ENCODE peak calls at places on chromosomes 16 and 17, in five cellular contexts. R is IMR-90, K is mesendoderm, H is mesenchymal stem cell, N is H1. M is an unnamed sample.

GRCh38 chr16:11356573-11357331 is 11.5 kb downstream of the RMI2 start:
- DNase-seq in R (peak), H (peak), N (peak), K (peak), M (peak)

GRCh38 chr16:28882476-28883180 is 4.3 kb downstream of the ATP2A1 start:
- DNase-seq in N (no peak), H (no peak), R (no peak), K (no peak), M (no peak)

GRCh38 chr16:25030420-25031131 is 15.4 kb upstream of the ARHGAP17 start:
- DNase-seq in R (no peak), K (no peak), N (no peak), H (no peak), M (no peak)

GRCh38 chr17:50348522-50349240 is 2.8 kb downstream of the XYLT2 start:
- DNase-seq in K (no peak), H (peak), N (no peak), R (peak), M (no peak)

GRCh38 chr17:81245024-81245664 is 6.0 kb downstream of the NDUFAF8 start:
- DNase-seq in K (no peak), N (no peak), R (peak), H (no peak), M (no peak)

GRCh38 chr17:73104450-73104849 is 12.0 kb upstream of the SLC39A11 start:
- DNase-seq in H (no peak), N (no peak), R (no peak), K (no peak), M (no peak)

GRCh38 chr17:81682565-81683207 is 911 bp downstream of the ARL16 start:
- DNase-seq in H (peak), N (no peak), R (peak), K (no peak), M (no peak)

GRCh38 chr17:61285483-61286320 is 113.9 kb upstream of the TBX2 start:
- DNase-seq in N (no peak), R (peak), K (peak), H (peak), M (no peak)

GRCh38 chr16:48556913-48557351 is 53.0 kb downstream of the N4BP1 start:
- DNase-seq in N (no peak), R (peak), H (peak), K (peak), M (no peak)

GRCh38 chr17:4898927-4899326 is 409 bp upstream of the C17orf107 start:
- DNase-seq in H (no peak), R (no peak), N (no peak), K (no peak), M (no peak)

GRCh38 chr17:6713130-6713917 is at the start of gene SLC13A5:
- DNase-seq in K (peak), N (peak), R (no peak), H (peak), M (peak)
- H2BK15ac ChIP-seq in K (no peak), N (peak), R (no peak), H (peak), M (peak)

GRCh38 chr17:45313927-45314760 is 2.7 kb downstream of the MAP3K14 start:
- DNase-seq in H (no peak), N (no peak), K (no peak), R (no peak), M (no peak)

GRCh38 chr17:45312477-45313418 is 4.1 kb downstream of the MAP3K14 start:
- DNase-seq in H (peak), N (no peak), R (no peak), K (no peak), M (no peak)

GRCh38 chr17:45314761-45315549 is 1.9 kb downstream of the MAP3K14 start:
- DNase-seq in N (no peak), R (peak), K (no peak), H (no peak), M (no peak)

GRCh38 chr17:45311762-45312476 is 4.9 kb downstream of the MAP3K14 start:
- DNase-seq in H (peak), R (peak), K (peak), N (no peak), M (no peak)

GRCh38 chr17:45313419-45313771 is 3.4 kb downstream of the MAP3K14 start:
- DNase-seq in K (no peak), R (no peak), H (no peak), N (no peak), M (no peak)
- H2BK15ac ChIP-seq in K (no peak), R (peak), H (no peak), N (no peak), M (no peak)

DNA sequence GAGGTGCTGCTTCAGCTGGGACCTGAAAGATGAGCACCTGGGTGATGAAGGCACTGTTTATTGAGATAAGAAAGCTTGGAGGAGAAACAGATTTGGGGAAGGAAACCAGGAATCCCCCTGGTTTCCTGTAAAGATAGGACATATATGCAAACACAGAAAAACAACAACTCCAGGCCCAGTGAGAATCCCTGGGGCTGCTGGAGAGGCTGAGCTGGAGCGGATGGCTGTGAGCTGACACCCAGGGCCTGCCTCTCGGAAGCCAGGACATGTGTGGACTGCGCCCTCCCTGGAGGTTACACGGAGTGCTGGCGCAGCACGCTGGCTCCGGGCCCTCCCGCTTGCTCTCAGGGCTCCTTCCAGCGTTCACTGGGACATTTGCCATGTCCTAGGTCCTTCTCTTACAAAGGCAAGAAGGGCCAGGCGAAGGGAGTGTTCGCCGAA is 57.5 kb downstream of the CYB5B start:
- DNase-seq in K (peak), H (no peak), R (peak), N (no peak), M (no peak)
- H2BK15ac ChIP-seq in K (no peak), H (peak), R (peak), N (no peak), M (no peak)

GRCh38 chr17:78125976-78126894 is 2.3 kb downstream of the TMC6 start:
- DNase-seq in K (no peak), H (no peak), R (no peak), N (no peak), M (no peak)

GRCh38 chr17:78124836-78125137 is 3.8 kb downstream of the TMC6 start:
- DNase-seq in R (no peak), K (no peak), N (no peak), H (no peak), M (no peak)

GRCh38 chr17:78124081-78124835 is 4.3 kb downstream of the TMC6 start:
- DNase-seq in H (no peak), R (no peak), K (no peak), N (no peak), M (no peak)

GRCh38 chr17:78126895-78127239 is 1.7 kb downstream of the TMC6 start:
- DNase-seq in N (no peak), R (no peak), K (no peak), H (no peak), M (no peak)

GRCh38 chr17:78125138-78125913 is 3.2 kb downstream of the TMC6 start:
- DNase-seq in N (no peak), K (no peak), H (no peak), R (no peak), M (no peak)
- H2BK15ac ChIP-seq in N (no peak), K (no peak), H (no peak), R (no peak), M (peak)

GRCh38 chr17:66713533-66714042 is 121.3 kb upstream of the CACNG5 start:
- DNase-seq in R (no peak), N (no peak), H (no peak), K (no peak), M (no peak)

GRCh38 chr17:66711936-66712335 is 123.0 kb upstream of the CACNG5 start:
- DNase-seq in R (no peak), N (peak), H (no peak), K (peak), M (no peak)

GRCh38 chr17:66711403-66711802 is 123.5 kb upstream of the CACNG5 start:
- DNase-seq in K (no peak), N (no peak), R (no peak), H (no peak), M (no peak)

GRCh38 chr17:66714046-66715023 is 120.6 kb upstream of the CACNG5 start:
- DNase-seq in K (no peak), N (no peak), H (no peak), R (no peak), M (no peak)

GRCh38 chr17:66712453-66712852 is 122.5 kb upstream of the CACNG5 start:
- DNase-seq in N (no peak), H (no peak), K (no peak), R (no peak), M (no peak)
- H2BK15ac ChIP-seq in N (peak), H (no peak), K (no peak), R (no peak), M (no peak)

DNA sequence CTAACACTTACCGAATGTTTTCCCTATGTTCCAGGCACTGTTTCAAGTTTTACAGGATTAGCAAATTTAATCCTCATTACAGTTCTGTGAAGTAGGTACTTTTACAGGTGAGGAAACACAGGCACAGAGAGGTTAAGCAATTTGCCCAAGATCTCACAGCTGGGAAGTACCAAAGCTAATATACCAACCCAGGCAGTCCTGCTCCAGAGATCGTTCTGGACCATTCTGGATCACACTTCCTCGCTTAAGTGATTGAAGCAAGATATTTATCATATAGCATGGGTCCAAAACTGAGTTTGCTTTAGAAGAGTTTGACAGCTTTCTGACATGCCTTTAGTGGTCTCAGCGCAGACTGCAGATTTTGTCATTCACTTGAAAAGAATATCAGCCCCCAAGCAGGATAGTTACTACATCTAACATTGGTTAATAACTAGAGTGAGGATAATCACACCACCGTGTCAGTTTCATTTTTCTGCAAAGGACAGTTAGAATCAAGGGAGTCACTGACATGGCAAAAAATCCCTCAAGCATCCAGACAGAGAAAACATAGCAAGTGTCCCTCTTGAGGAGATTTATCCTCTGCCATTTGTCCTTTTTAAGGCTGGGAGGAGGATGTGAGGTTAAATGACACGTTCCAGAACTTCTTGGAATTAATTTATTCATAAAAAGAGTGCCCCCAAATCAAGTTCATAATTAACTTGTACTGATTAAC is 5.1 kb downstream of the HS3ST3B1 start:
- DNase-seq in R (no peak), N (no peak), H (peak), K (no peak), M (no peak)
- H2BK15ac ChIP-seq in R (peak), N (no peak), H (no peak), K (no peak), M (no peak)

GRCh38 chr16:714079-714478 is 839 bp upstream of the METRN start:
- DNase-seq in H (no peak), K (no peak), N (no peak), R (no peak), M (no peak)

GRCh38 chr16:715448-716249 is 731 bp downstream of the METRN start:
- DNase-seq in K (peak), N (no peak), R (no peak), H (peak), M (no peak)

GRCh38 chr16:716768-717325 is 1.9 kb downstream of the METRN start:
- DNase-seq in K (no peak), R (no peak), N (no peak), H (no peak), M (no peak)

GRCh38 chr16:716250-716607 is 1.3 kb downstream of the METRN start:
- DNase-seq in R (no peak), N (no peak), K (peak), H (peak), M (peak)

GRCh38 chr16:714558-715447 is at the start of gene METRN:
- DNase-seq in N (no peak), K (peak), R (peak), H (peak), M (peak)
- H2BK15ac ChIP-seq in N (no peak), K (no peak), R (no peak), H (peak), M (peak)

DNA sequence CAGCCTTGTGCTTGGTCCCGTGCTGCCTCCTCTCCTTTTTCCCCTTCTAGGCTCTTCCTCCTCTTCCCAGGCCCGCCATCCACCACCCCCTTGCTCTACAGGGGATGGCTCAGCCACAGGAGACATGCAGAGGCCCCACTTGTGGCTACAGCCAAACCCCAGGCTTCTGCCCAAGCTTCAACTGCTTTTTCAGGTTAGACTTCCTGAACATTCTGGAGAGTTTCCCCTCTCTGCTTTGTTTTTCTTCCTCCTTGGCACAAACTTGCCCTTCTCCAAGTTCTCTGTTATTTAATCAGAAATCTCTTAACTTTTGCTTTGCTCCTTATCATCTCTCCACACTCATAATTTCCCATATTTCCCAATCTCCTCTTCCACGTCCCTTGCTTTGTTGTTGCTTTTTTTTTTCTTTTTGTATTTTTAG is 18.3 kb upstream of the HAS3 start:
- DNase-seq in K (no peak), N (no peak), R (no peak), H (no peak), M (no peak)
- H2BK15ac ChIP-seq in K (no peak), N (peak), R (no peak), H (no peak), M (no peak)

GRCh38 chr16:31407406-31407805 is 14.3 kb downstream of the ITGAD start:
- DNase-seq in K (no peak), R (no peak), N (no peak), H (no peak), M (no peak)
- H2BK15ac ChIP-seq in K (no peak), R (no peak), N (no peak), H (no peak), M (no peak)

DNA sequence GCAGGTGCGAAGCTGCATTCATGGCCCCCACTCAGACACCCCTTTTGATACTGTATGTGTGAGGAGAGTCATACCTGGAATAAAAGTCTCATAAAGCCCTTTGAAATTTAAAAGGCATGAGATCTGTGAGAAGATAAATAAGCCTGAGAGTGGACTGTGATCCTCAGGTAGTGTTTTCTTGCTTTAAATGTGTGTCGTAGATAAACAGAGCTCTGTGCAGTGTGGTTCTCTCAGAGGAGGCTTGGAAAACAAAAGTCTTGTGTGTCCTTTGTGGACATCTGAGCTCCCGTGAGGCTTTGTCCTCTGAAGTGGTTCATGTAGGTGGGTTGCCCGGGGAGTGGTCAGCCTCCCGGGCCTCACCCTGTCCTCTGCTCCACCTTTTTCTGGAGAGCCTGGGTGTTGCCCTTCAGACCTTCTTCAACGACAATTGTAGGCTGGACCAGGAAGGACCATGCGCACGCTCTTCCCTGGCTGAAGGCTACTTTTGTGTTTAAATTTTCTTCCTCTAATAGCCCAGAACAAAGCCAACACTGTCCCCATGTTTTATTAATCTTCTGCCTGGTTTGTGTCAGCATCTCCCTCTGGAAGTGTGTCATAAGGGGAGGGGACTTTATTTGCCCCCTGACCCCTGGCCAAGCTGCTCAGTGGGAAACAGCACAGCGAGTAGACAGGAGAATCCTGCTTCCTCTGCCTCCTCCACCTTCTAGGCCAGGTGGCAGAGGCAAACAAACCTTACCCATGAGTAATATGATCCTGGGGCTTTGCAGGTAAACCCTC is 151.2 kb downstream of the MSI2 start:
- DNase-seq in K (no peak), R (no peak), N (no peak), H (peak), M (no peak)
- H2BK15ac ChIP-seq in K (no peak), R (no peak), N (peak), H (no peak), M (no peak)